ENCODE peak calls at places on chromosomes 13 and 19, in five cellular contexts. I, X, Q, O and R are unnamed samples. For H3K36me3 and H3K27me3, the result is how much of the 10 kb centered on the place peaks cover.

GRCh38 chr13:44300895-44301638 is 72.6 kb upstream of the SERP2 start:
- DNase-seq in I (peak), X (peak), Q (peak), O (peak), R (peak)

GRCh38 chr19:38209152-38209551 is 14.9 kb downstream of the DPF1 start:
- DNase-seq in I (no peak), X (no peak), Q (no peak), O (no peak), R (no peak)

GRCh38 chr13:110390572-110390971 is 83.5 kb downstream of the COL4A2 start:
- DNase-seq in I (no peak), X (peak), Q (no peak), O (peak), R (no peak)

GRCh38 chr19:55698256-55698655 is 23.2 kb downstream of the EPN1 start:
- DNase-seq in I (peak), X (no peak), Q (no peak), O (no peak), R (no peak)

GRCh38 chr19:23528376-23528775 is 133.1 kb upstream of the ZNF91 start:
- DNase-seq in I (no peak), X (peak), Q (no peak), O (no peak), R (no peak)

GRCh38 chr13:107203146-107203847 is 635.4 kb upstream of the ARGLU1 start:
- DNase-seq in I (no peak), X (peak), Q (peak), O (peak), R (no peak)

GRCh38 chr13:113616991-113617749 is 32.6 kb downstream of the TFDP1 start:
- DNase-seq in I (no peak), X (no peak), Q (no peak), O (no peak), R (no peak)

GRCh38 chr13:51626749-51627148 is 42.5 kb downstream of the WDFY2 start:
- DNase-seq in I (no peak), X (no peak), Q (no peak), O (no peak), R (peak)

GRCh38 chr19:58536852-58537798 is 6.7 kb upstream of the TRIM28 start:
- DNase-seq in I (no peak), X (no peak), Q (no peak), O (no peak), R (no peak)

GRCh38 chr13:42066542-42066941 is 18.1 kb downstream of the DGKH start:
- DNase-seq in I (no peak), X (no peak), Q (no peak), O (peak), R (peak)

GRCh38 chr19:34096020-34096915 is 76.0 kb upstream of the LSM14A start:
- DNase-seq in I (no peak), X (peak), Q (peak), O (peak), R (no peak)

GRCh38 chr13:49225358-49226042 is 5.4 kb downstream of the MLNR start:
- DNase-seq in I (no peak), X (peak), Q (no peak), O (peak), R (no peak)

GRCh38 chr13:28754698-28755545 is 36.2 kb upstream of the SLC46A3 start:
- DNase-seq in I (no peak), X (peak), Q (peak), O (peak), R (no peak)

GRCh38 chr13:102836471-102836870 is 9.4 kb upstream of the ERCC5 start:
- DNase-seq in I (no peak), X (no peak), Q (no peak), O (no peak), R (no peak)

GRCh38 chr13:102839462-102839861 is 6.4 kb upstream of the ERCC5 start:
- DNase-seq in I (no peak), X (no peak), Q (no peak), O (peak), R (no peak)

GRCh38 chr13:102838273-102838672 is 7.6 kb upstream of the ERCC5 start:
- DNase-seq in I (no peak), X (no peak), Q (no peak), O (no peak), R (no peak)

GRCh38 chr13:102838982-102839381 is 6.8 kb upstream of the ERCC5 start:
- DNase-seq in I (no peak), X (no peak), Q (no peak), O (peak), R (no peak)
- H3K36me3 ChIP-seq in I (under half), X (under half), Q (half or more), O (under half), R (under half)

GRCh38 chr13:27522847-27523246 is 72.5 kb upstream of the MTIF3 start:
- DNase-seq in I (no peak), X (no peak), Q (no peak), O (no peak), R (no peak)
- H3K27me3 ChIP-seq in I (under half), X (under half), Q (under half), O (under half), R (under half)

DNA sequence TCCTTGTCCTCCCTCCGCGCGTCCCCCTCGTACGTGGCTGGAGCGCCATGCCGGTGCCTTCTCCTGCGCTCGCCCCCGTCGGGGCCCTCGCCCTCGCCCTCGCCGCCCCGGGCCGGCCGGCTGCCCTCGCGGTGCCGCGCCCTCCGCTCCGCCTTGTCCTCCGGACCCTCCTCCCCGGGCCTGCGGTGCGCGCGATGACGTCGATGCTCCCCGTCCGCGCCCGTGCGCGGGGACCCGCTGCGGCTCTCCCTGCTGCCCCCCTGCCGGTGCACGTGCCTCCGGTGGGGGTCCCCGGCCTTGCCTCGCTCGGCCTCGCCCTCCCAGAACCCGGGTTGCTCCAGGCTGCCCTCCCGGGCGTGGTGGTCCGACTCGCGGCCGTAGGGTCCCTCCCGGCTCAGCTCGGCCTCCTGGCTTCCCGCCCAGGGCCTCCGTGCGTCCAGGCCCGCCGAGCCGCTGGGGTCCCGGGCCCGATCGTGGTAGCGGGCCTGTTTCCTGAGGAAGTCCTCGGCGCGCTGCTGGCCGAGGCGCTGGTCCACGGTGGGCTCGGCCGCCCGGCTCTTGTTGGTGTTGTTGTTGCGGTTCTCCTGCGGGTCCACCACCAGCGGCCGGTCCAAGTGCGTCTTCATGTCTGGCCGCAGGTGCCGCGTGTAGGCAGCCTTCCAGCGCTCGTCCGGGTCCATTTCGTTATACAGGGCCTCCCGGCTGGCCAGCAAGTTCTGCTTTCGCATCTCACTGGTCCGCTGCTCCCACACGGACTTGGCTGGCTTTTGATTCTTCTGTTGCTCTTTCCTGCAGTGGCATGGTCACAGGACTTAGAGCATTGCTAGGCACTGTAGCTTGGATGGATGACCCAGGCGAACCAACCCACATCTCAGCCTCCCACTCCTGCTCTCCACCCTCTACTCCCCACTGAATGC is 148.6 kb downstream of the IER2 start:
- DNase-seq in I (no peak), X (no peak), Q (no peak), O (no peak), R (no peak)
- H3K4me3 ChIP-seq in I (peak), X (no peak), Q (peak), O (peak), R (no peak)

GRCh38 chr19:2337329-2337707 is 8.8 kb downstream of the SPPL2B start:
- DNase-seq in I (no peak), X (no peak), Q (no peak), O (peak), R (no peak)

GRCh38 chr19:2334986-2335846 is 6.7 kb downstream of the SPPL2B start:
- DNase-seq in I (no peak), X (no peak), Q (no peak), O (peak), R (no peak)

GRCh38 chr19:2338055-2338615 is 9.7 kb downstream of the SPPL2B start:
- DNase-seq in I (no peak), X (no peak), Q (no peak), O (no peak), R (no peak)

GRCh38 chr19:2335848-2336247 is 7.4 kb downstream of the SPPL2B start:
- DNase-seq in I (no peak), X (no peak), Q (no peak), O (no peak), R (no peak)

DNA sequence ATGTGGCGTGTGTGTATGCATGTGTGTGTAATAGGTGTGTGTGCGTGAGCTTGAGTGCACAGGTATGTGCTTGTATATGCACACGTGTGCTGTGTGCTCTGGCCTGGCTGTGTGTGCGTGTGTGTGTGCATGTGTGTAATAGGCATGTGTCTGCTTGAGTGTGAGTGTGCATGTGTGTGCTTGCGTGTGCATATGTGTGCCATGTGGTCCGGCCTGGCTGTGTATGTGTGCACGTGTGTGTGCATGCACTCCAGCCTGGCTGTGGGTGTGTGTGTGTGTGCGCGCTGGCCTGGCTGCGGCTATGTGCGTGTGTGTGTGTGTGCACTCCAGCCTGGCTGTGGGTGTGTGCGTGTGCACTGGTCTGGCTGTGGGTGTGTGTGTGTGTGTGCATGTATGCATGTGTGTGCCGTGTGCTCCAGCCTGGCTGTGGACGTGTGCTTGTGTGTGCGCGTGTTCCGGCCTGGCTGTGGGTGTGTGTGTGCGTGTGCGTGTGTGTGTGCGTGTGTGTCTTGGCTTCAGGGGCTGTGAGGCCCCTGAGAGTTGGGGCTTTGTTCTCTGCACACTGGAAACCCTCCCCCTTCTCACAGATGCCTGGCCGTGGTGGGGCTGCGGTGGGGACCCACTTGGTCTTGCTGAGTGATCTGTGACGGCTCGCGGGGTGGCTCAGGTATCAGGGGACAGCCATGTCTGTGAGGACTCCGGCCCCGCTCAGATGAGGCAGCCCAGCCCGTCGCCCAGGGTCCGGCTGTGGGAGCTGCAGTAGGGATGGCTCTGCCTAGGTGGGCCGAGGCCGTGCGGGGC is 8.2 kb downstream of the SPPL2B start:
- DNase-seq in I (no peak), X (no peak), Q (no peak), O (no peak), R (no peak)
- H3K36me3 ChIP-seq in I (under half), X (under half), Q (under half), O (under half), R (under half)